ENCODE peak calls at places on chromosome 16, in four cellular contexts. One of them, this sample, is unnamed.

GRCh38 chr16:23955088-23955487 is 119.3 kb downstream of the PRKCB start:
- DNase-seq in aorta: no peak
- DNase-seq in left ventricle myocardium inferior: no peak
- DNase-seq in amniotic stem cell: no peak
- DNase-seq in this sample: no peak

GRCh38 chr16:29899516-29900101 is at the start of gene SEZ6L2:
- DNase-seq in aorta: peak; percentile 68
- DNase-seq in left ventricle myocardium inferior: peak; percentile 31
- DNase-seq in amniotic stem cell: peak; percentile 41
- DNase-seq in this sample: peak; percentile 19

GRCh38 chr16:67862623-67863583 is 9.9 kb upstream of the EDC4 start:
- DNase-seq in aorta: peak; percentile 88
- DNase-seq in left ventricle myocardium inferior: peak; percentile 77
- DNase-seq in amniotic stem cell: no peak
- DNase-seq in this sample: peak; percentile 91

GRCh38 chr16:19935696-19936095 is 51.0 kb upstream of the GPRC5B start:
- DNase-seq in aorta: no peak
- DNase-seq in left ventricle myocardium inferior: no peak
- DNase-seq in amniotic stem cell: no peak
- DNase-seq in this sample: no peak

GRCh38 chr16:28196331-28196987 is 15.3 kb downstream of the XPO6 start:
- DNase-seq in aorta: no peak
- DNase-seq in left ventricle myocardium inferior: no peak
- DNase-seq in amniotic stem cell: no peak
- DNase-seq in this sample: no peak

GRCh38 chr16:1157639-1158455 is 4.9 kb downstream of the CACNA1H start:
- DNase-seq in aorta: no peak
- DNase-seq in left ventricle myocardium inferior: peak; percentile 67
- DNase-seq in amniotic stem cell: no peak
- DNase-seq in this sample: peak; percentile 27

GRCh38 chr16:64659863-64660262 is 462.0 kb downstream of the CDH11 start:
- DNase-seq in aorta: no peak
- DNase-seq in left ventricle myocardium inferior: no peak
- DNase-seq in amniotic stem cell: no peak
- DNase-seq in this sample: no peak

GRCh38 chr16:49484454-49484853 is 110.8 kb downstream of the C16orf78 start:
- DNase-seq in aorta: peak; percentile 70
- DNase-seq in left ventricle myocardium inferior: peak; percentile 76
- DNase-seq in amniotic stem cell: no peak
- DNase-seq in this sample: peak; percentile 62

GRCh38 chr16:4532238-4532637 is 6.3 kb downstream of the CDIP1 start:
- DNase-seq in aorta: no peak
- DNase-seq in left ventricle myocardium inferior: no peak
- DNase-seq in amniotic stem cell: no peak
- DNase-seq in this sample: no peak

GRCh38 chr16:13453938-13454553 is 465.9 kb upstream of the ERCC4 start:
- DNase-seq in aorta: no peak
- DNase-seq in left ventricle myocardium inferior: no peak
- DNase-seq in amniotic stem cell: no peak
- DNase-seq in this sample: no peak

GRCh38 chr16:10929853-10930754 is 12.2 kb downstream of the DEXI start:
- DNase-seq in aorta: peak; percentile 83
- DNase-seq in left ventricle myocardium inferior: no peak
- DNase-seq in amniotic stem cell: no peak
- DNase-seq in this sample: no peak

GRCh38 chr16:80994451-80994850 is 12.2 kb downstream of the CMC2 start:
- DNase-seq in aorta: no peak
- DNase-seq in left ventricle myocardium inferior: no peak
- DNase-seq in amniotic stem cell: no peak
- DNase-seq in this sample: no peak

GRCh38 chr16:82639666-82640336 is 13.0 kb downstream of the CDH13 start:
- DNase-seq in aorta: no peak
- DNase-seq in left ventricle myocardium inferior: peak; percentile 57
- DNase-seq in amniotic stem cell: no peak
- DNase-seq in this sample: peak; percentile 16

GRCh38 chr16:84489141-84489540 is 15.3 kb downstream of the MEAK7 start:
- DNase-seq in aorta: no peak
- DNase-seq in left ventricle myocardium inferior: no peak
- DNase-seq in amniotic stem cell: no peak
- DNase-seq in this sample: no peak

GRCh38 chr16:72850863-72851262 is 197.1 kb downstream of the ZFHX3 start:
- DNase-seq in aorta: peak; percentile 78
- DNase-seq in left ventricle myocardium inferior: no peak
- DNase-seq in amniotic stem cell: no peak
- DNase-seq in this sample: no peak

GRCh38 chr16:4588961-4589360 is 25.7 kb downstream of the UBALD1 start:
- DNase-seq in aorta: no peak
- DNase-seq in left ventricle myocardium inferior: no peak
- DNase-seq in amniotic stem cell: no peak
- DNase-seq in this sample: no peak

This sample was measured in gastrocnemius medialis.